ENCODE peak calls at places on chromosomes 4 and X, in seven cellular contexts. One of them, this sample, is unnamed.

GRCh38 chr4:113311047-113311446 is 261.6 kb downstream of the ANK2 start:
- DNase-seq in endothelial cell: no peak
- DNase-seq in Right ventricle myocardium superior: no peak
- DNase-seq in stimulated activated CD4-positive, alpha-beta T cell treated with anti-CD3 and anti-CD28 coated beads, TNF-alpha, amount 100 ng/mL, for 1 hour: no peak
- DNase-seq in cardiac fibroblast: peak; percentile 60
- DNase-seq in EH: no peak
- DNase-seq in activated CD4-positive, alpha-beta T cell treated with anti-CD3 and anti-CD28 coated beads, Interleukin-2, amount 50 U/mL, for 24 hours: no peak
- DNase-seq in this sample: no peak

GRCh38 chrX:40470830-40471429 is 109.8 kb upstream of the ATP6AP2 start:
- DNase-seq in endothelial cell: no peak
- DNase-seq in Right ventricle myocardium superior: no peak
- DNase-seq in stimulated activated CD4-positive, alpha-beta T cell treated with anti-CD3 and anti-CD28 coated beads, TNF-alpha, amount 100 ng/mL, for 1 hour: no peak
- DNase-seq in cardiac fibroblast: no peak
- DNase-seq in EH: no peak
- DNase-seq in activated CD4-positive, alpha-beta T cell treated with anti-CD3 and anti-CD28 coated beads, Interleukin-2, amount 50 U/mL, for 24 hours: no peak
- DNase-seq in this sample: no peak

GRCh38 chr4:98519268-98519993 is 139.0 kb downstream of the TSPAN5 start:
- DNase-seq in endothelial cell: no peak
- DNase-seq in Right ventricle myocardium superior: no peak
- DNase-seq in stimulated activated CD4-positive, alpha-beta T cell treated with anti-CD3 and anti-CD28 coated beads, TNF-alpha, amount 100 ng/mL, for 1 hour: no peak
- DNase-seq in cardiac fibroblast: peak; percentile 75
- DNase-seq in EH: no peak
- DNase-seq in activated CD4-positive, alpha-beta T cell treated with anti-CD3 and anti-CD28 coated beads, Interleukin-2, amount 50 U/mL, for 24 hours: no peak
- DNase-seq in this sample: no peak

GRCh38 chrX:20547649-20548051 is 280.9 kb upstream of the RPS6KA3 start:
- DNase-seq in endothelial cell: no peak
- DNase-seq in Right ventricle myocardium superior: peak; percentile 35
- DNase-seq in stimulated activated CD4-positive, alpha-beta T cell treated with anti-CD3 and anti-CD28 coated beads, TNF-alpha, amount 100 ng/mL, for 1 hour: no peak
- DNase-seq in cardiac fibroblast: peak; percentile 55
- DNase-seq in EH: peak; percentile 65
- DNase-seq in activated CD4-positive, alpha-beta T cell treated with anti-CD3 and anti-CD28 coated beads, Interleukin-2, amount 50 U/mL, for 24 hours: no peak
- DNase-seq in this sample: no peak

GRCh38 chr4:74805601-74806000 is 11.3 kb upstream of the BTC start:
- DNase-seq in endothelial cell: no peak
- DNase-seq in Right ventricle myocardium superior: no peak
- DNase-seq in stimulated activated CD4-positive, alpha-beta T cell treated with anti-CD3 and anti-CD28 coated beads, TNF-alpha, amount 100 ng/mL, for 1 hour: no peak
- DNase-seq in cardiac fibroblast: peak; percentile 89
- DNase-seq in EH: peak; percentile 55
- DNase-seq in activated CD4-positive, alpha-beta T cell treated with anti-CD3 and anti-CD28 coated beads, Interleukin-2, amount 50 U/mL, for 24 hours: no peak
- DNase-seq in this sample: no peak

GRCh38 chr4:68324509-68325262 is 25.2 kb downstream of the YTHDC1 start:
- DNase-seq in endothelial cell: no peak
- DNase-seq in Right ventricle myocardium superior: no peak
- DNase-seq in stimulated activated CD4-positive, alpha-beta T cell treated with anti-CD3 and anti-CD28 coated beads, TNF-alpha, amount 100 ng/mL, for 1 hour: no peak
- DNase-seq in cardiac fibroblast: no peak
- DNase-seq in EH: no peak
- DNase-seq in activated CD4-positive, alpha-beta T cell treated with anti-CD3 and anti-CD28 coated beads, Interleukin-2, amount 50 U/mL, for 24 hours: no peak
- DNase-seq in this sample: no peak

GRCh38 chrX:95318882-95319281 is 1365.8 kb upstream of the DIAPH2 start:
- DNase-seq in endothelial cell: peak; percentile 4
- DNase-seq in Right ventricle myocardium superior: no peak
- DNase-seq in stimulated activated CD4-positive, alpha-beta T cell treated with anti-CD3 and anti-CD28 coated beads, TNF-alpha, amount 100 ng/mL, for 1 hour: no peak
- DNase-seq in cardiac fibroblast: peak; percentile 2
- DNase-seq in EH: no peak
- DNase-seq in activated CD4-positive, alpha-beta T cell treated with anti-CD3 and anti-CD28 coated beads, Interleukin-2, amount 50 U/mL, for 24 hours: no peak
- DNase-seq in this sample: no peak

GRCh38 chr4:153244969-153245368 is 40.7 kb downstream of the TRIM2 start:
- DNase-seq in endothelial cell: no peak
- DNase-seq in Right ventricle myocardium superior: no peak
- DNase-seq in stimulated activated CD4-positive, alpha-beta T cell treated with anti-CD3 and anti-CD28 coated beads, TNF-alpha, amount 100 ng/mL, for 1 hour: no peak
- DNase-seq in cardiac fibroblast: no peak
- DNase-seq in EH: no peak
- DNase-seq in activated CD4-positive, alpha-beta T cell treated with anti-CD3 and anti-CD28 coated beads, Interleukin-2, amount 50 U/mL, for 24 hours: no peak
- DNase-seq in this sample: no peak

GRCh38 chr4:105619193-105619931 is 66.9 kb downstream of the ARHGEF38 start:
- DNase-seq in endothelial cell: no peak
- DNase-seq in Right ventricle myocardium superior: peak; percentile 83
- DNase-seq in stimulated activated CD4-positive, alpha-beta T cell treated with anti-CD3 and anti-CD28 coated beads, TNF-alpha, amount 100 ng/mL, for 1 hour: no peak
- DNase-seq in cardiac fibroblast: no peak
- DNase-seq in EH: no peak
- DNase-seq in activated CD4-positive, alpha-beta T cell treated with anti-CD3 and anti-CD28 coated beads, Interleukin-2, amount 50 U/mL, for 24 hours: no peak
- DNase-seq in this sample: no peak

GRCh38 chr4:183426507-183426906 is 17.9 kb upstream of the CDKN2AIP start:
- DNase-seq in endothelial cell: no peak
- DNase-seq in Right ventricle myocardium superior: no peak
- DNase-seq in stimulated activated CD4-positive, alpha-beta T cell treated with anti-CD3 and anti-CD28 coated beads, TNF-alpha, amount 100 ng/mL, for 1 hour: no peak
- DNase-seq in cardiac fibroblast: no peak
- DNase-seq in EH: no peak
- DNase-seq in activated CD4-positive, alpha-beta T cell treated with anti-CD3 and anti-CD28 coated beads, Interleukin-2, amount 50 U/mL, for 24 hours: no peak
- DNase-seq in this sample: no peak

GRCh38 chr4:123701046-123701445 is 304.5 kb downstream of the SPRY1 start:
- DNase-seq in endothelial cell: no peak
- DNase-seq in Right ventricle myocardium superior: no peak
- DNase-seq in stimulated activated CD4-positive, alpha-beta T cell treated with anti-CD3 and anti-CD28 coated beads, TNF-alpha, amount 100 ng/mL, for 1 hour: no peak
- DNase-seq in cardiac fibroblast: peak; percentile 61
- DNase-seq in EH: peak; percentile 42
- DNase-seq in activated CD4-positive, alpha-beta T cell treated with anti-CD3 and anti-CD28 coated beads, Interleukin-2, amount 50 U/mL, for 24 hours: no peak
- DNase-seq in this sample: no peak

GRCh38 chr4:25654971-25655963 is at the start of gene SLC34A2:
- DNase-seq in endothelial cell: peak; percentile 25
- DNase-seq in Right ventricle myocardium superior: no peak
- DNase-seq in stimulated activated CD4-positive, alpha-beta T cell treated with anti-CD3 and anti-CD28 coated beads, TNF-alpha, amount 100 ng/mL, for 1 hour: no peak
- DNase-seq in cardiac fibroblast: no peak
- DNase-seq in EH: no peak
- DNase-seq in activated CD4-positive, alpha-beta T cell treated with anti-CD3 and anti-CD28 coated beads, Interleukin-2, amount 50 U/mL, for 24 hours: no peak
- DNase-seq in this sample: no peak

GRCh38 chrX:132664273-132664672 is 175.4 kb upstream of the MBNL3 start:
- DNase-seq in endothelial cell: no peak
- DNase-seq in Right ventricle myocardium superior: no peak
- DNase-seq in stimulated activated CD4-positive, alpha-beta T cell treated with anti-CD3 and anti-CD28 coated beads, TNF-alpha, amount 100 ng/mL, for 1 hour: no peak
- DNase-seq in cardiac fibroblast: no peak
- DNase-seq in EH: no peak
- DNase-seq in activated CD4-positive, alpha-beta T cell treated with anti-CD3 and anti-CD28 coated beads, Interleukin-2, amount 50 U/mL, for 24 hours: no peak
- DNase-seq in this sample: no peak

GRCh38 chrX:13432376-13432775 is 112.5 kb upstream of the ATXN3L start:
- DNase-seq in endothelial cell: no peak
- DNase-seq in Right ventricle myocardium superior: no peak
- DNase-seq in stimulated activated CD4-positive, alpha-beta T cell treated with anti-CD3 and anti-CD28 coated beads, TNF-alpha, amount 100 ng/mL, for 1 hour: no peak
- DNase-seq in cardiac fibroblast: peak; percentile 97
- DNase-seq in EH: peak; percentile 95
- DNase-seq in activated CD4-positive, alpha-beta T cell treated with anti-CD3 and anti-CD28 coated beads, Interleukin-2, amount 50 U/mL, for 24 hours: no peak
- DNase-seq in this sample: no peak

GRCh38 chrX:124216396-124217124 is 115.9 kb upstream of the TEX13D start:
- DNase-seq in endothelial cell: no peak
- DNase-seq in Right ventricle myocardium superior: no peak
- DNase-seq in stimulated activated CD4-positive, alpha-beta T cell treated with anti-CD3 and anti-CD28 coated beads, TNF-alpha, amount 100 ng/mL, for 1 hour: no peak
- DNase-seq in cardiac fibroblast: no peak
- DNase-seq in EH: no peak
- DNase-seq in activated CD4-positive, alpha-beta T cell treated with anti-CD3 and anti-CD28 coated beads, Interleukin-2, amount 50 U/mL, for 24 hours: no peak
- DNase-seq in this sample: no peak

GRCh38 chrX:38273453-38273852 is 52.8 kb upstream of the SRPX start:
- DNase-seq in endothelial cell: no peak
- DNase-seq in Right ventricle myocardium superior: no peak
- DNase-seq in stimulated activated CD4-positive, alpha-beta T cell treated with anti-CD3 and anti-CD28 coated beads, TNF-alpha, amount 100 ng/mL, for 1 hour: no peak
- DNase-seq in cardiac fibroblast: no peak
- DNase-seq in EH: no peak
- DNase-seq in activated CD4-positive, alpha-beta T cell treated with anti-CD3 and anti-CD28 coated beads, Interleukin-2, amount 50 U/mL, for 24 hours: no peak
- DNase-seq in this sample: no peak

GRCh38 chr4:65482410-65482809 is 187.9 kb downstream of the EPHA5 start:
- DNase-seq in endothelial cell: no peak
- DNase-seq in Right ventricle myocardium superior: no peak
- DNase-seq in stimulated activated CD4-positive, alpha-beta T cell treated with anti-CD3 and anti-CD28 coated beads, TNF-alpha, amount 100 ng/mL, for 1 hour: no peak
- DNase-seq in cardiac fibroblast: peak; percentile 69
- DNase-seq in EH: peak; percentile 13
- DNase-seq in activated CD4-positive, alpha-beta T cell treated with anti-CD3 and anti-CD28 coated beads, Interleukin-2, amount 50 U/mL, for 24 hours: no peak
- DNase-seq in this sample: no peak

GRCh38 chr4:7736436-7737267 is 203.0 kb downstream of the AFAP1 start:
- DNase-seq in endothelial cell: no peak
- DNase-seq in Right ventricle myocardium superior: peak; percentile 32
- DNase-seq in stimulated activated CD4-positive, alpha-beta T cell treated with anti-CD3 and anti-CD28 coated beads, TNF-alpha, amount 100 ng/mL, for 1 hour: no peak
- DNase-seq in cardiac fibroblast: peak; percentile 53
- DNase-seq in EH: peak; percentile 42
- DNase-seq in activated CD4-positive, alpha-beta T cell treated with anti-CD3 and anti-CD28 coated beads, Interleukin-2, amount 50 U/mL, for 24 hours: no peak
- DNase-seq in this sample: no peak